ENCODE peak calls at places on chromosomes 2 and 18, in four cellular contexts. Q is vagina, L is esophagus muscularis mucosa, F is cardiac muscle cell. G is an unnamed sample.

GRCh38 chr2:15177103-15177502 is 384.0 kb downstream of the NBAS start:
- DNase-seq in Q (peak), L (no peak), F (peak), G (peak)

GRCh38 chr2:3175568-3175955 is 202.1 kb downstream of the EIPR1 start:
- DNase-seq in Q (no peak), L (no peak), F (no peak), G (no peak)

GRCh38 chr2:10185046-10185445 is 62.5 kb downstream of the RRM2 start:
- DNase-seq in Q (no peak), L (no peak), F (peak), G (no peak)

GRCh38 chr2:206442854-206443734 is at the start of gene ADAM23:
- DNase-seq in Q (no peak), L (no peak), F (peak), G (no peak)

GRCh38 chr2:11320698-11321492 is 23.5 kb downstream of the ROCK2 start:
- DNase-seq in Q (no peak), L (no peak), F (no peak), G (no peak)

GRCh38 chr2:26237868-26238267 is 6.6 kb downstream of the HADHA start:
- DNase-seq in Q (no peak), L (no peak), F (no peak), G (no peak)

GRCh38 chr2:25570161-25570840 is 103.1 kb downstream of the DTNB start:
- DNase-seq in Q (no peak), L (no peak), F (peak), G (no peak)

GRCh38 chr18:46466236-46467160 is 190.5 kb downstream of the LOXHD1 start:
- DNase-seq in Q (no peak), L (no peak), F (no peak), G (no peak)

GRCh38 chr2:105652014-105652796 is 92.5 kb upstream of the NCK2 start:
- DNase-seq in Q (peak), L (peak), F (no peak), G (no peak)

GRCh38 chr2:223837290-223838061 is at the start of gene AP1S3:
- DNase-seq in Q (no peak), L (no peak), F (peak), G (peak)

GRCh38 chr2:237602409-237602808 is 11.9 kb upstream of the RAB17 start:
- DNase-seq in Q (no peak), L (no peak), F (no peak), G (no peak)
- TF ChIP-seq CTCF in Q (no peak), L (no peak), F (no peak), G (no peak)

DNA sequence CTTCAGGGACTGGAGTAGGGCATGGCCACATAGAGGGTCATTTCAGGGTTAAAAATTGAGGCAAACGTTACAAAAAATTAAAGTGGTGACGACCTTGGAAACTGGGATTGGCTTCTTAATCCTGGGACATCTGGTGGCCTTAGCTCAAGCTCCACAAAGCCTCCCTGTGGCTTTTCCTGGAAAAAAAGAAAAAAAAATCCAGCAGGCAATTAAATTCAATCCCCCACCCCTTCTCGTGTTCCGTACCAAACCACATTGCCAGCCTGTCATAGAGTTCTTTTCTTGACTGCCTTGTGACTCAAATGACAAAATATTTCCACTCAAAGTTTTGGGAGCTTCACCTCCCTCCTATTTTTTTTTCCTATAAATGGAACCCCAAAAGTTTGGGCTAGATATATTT is 195.6 kb downstream of the HRH4 start:
- DNase-seq in Q (no peak), L (no peak), F (no peak), G (no peak)
- H3K27ac ChIP-seq in Q (peak), L (no peak), F (no peak), G (no peak)

DNA sequence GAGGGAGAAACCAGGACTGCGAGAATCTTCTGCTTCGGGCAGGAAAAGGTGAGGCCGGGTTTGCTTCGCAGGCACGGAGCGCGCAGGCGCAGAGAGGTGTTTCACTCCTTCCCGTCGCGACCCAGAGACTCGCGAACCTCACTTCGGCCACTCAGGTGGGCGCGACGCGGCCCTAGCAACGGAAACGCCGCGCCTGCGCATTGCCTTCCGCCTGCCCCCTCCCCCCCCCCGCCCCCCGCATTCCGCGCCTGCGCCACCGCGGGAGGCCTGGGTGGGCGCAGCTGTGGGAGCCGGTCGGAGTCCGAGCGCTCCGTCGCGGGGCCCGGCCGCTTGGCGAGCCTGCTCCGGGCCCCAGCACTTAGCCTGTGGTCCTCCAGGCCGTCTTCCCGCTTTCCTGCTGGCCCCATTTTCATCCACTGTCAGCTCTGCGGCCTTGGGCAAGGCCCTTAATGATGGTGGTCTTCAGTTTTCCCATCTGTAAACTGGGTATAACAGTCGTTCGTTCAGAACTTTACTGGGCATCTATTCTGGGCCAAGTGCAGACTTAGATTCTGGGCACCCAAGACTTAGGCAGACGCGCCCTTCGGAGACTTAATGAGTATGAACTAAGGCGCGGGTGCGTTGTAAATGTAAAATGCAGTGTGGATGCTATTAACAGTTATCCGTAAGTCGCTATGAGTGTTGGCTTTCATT is 62.1 kb upstream of the ACKR3 start:
- DNase-seq in Q (no peak), L (peak), F (peak), G (peak)
- H3K4me3 ChIP-seq in Q (peak), L (peak), F (peak), G (peak)

GRCh38 chr2:125471963-125472362 is 1184.0 kb upstream of the GYPC start:
- DNase-seq in Q (no peak), L (no peak), F (peak), G (no peak)
- TF ChIP-seq CTCF in Q (no peak), L (no peak), F (peak), G (no peak)

DNA sequence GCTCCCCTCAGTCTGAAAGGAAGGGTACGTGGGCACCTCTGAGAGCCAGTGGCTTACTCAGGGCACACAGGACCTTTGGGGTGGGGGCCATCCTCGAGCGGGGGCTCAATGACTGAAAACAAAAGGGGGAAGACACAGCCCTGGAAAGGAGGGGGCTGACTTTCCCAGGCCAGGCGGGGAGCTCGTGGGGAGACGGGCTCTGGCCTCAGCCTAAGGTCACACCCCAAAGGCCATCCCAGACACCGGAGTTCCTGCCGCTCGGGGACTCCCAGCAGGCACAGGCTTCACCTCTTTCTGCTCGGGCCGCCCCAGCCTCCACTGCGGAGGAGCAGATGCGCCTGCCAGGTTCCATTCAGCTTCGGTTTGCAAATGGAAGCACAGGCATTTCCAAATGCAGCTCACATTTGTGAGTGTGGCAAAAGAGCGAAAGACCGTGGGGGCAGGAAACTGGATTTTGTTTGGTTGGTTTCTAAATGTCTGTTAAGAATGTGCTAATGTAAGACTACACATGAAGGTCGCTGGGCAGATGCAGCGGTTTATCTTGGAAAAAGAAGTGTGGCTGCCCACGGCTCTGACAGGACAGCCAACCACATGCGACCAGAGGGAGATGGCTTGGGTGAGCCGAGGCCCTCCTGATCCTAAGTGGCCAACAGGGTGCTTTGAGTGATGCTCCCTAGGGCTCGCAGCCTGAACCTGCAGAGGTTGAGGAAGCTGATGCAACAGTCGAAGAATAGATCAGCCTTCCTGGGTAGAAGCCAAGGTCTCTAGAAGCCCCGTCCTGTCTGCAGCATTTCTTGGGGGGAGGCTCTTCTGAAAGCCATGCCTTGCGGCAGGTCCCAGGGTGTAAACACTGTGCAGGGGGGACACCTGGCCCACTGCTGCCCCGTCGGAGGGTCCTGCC is 136.6 kb downstream of the HDAC4 start:
- DNase-seq in Q (peak), L (no peak), F (peak), G (no peak)
- H3K27ac ChIP-seq in Q (peak), L (peak), F (peak), G (peak)

DNA sequence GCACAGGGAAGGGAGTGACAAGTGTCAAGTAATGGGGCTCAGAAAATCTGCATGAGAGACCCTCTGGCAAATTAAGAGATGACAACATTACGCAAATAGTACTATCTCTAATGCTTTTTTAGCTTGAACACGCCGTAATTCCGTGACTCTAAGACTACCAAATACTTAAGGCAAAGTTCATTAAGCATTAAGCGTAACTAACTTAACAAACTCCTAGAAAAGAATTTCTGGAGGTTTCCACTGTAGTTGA is 1.2 kb downstream of the APOB start:
- DNase-seq in Q (no peak), L (no peak), F (no peak), G (no peak)
- H3K4me3 ChIP-seq in Q (no peak), L (no peak), F (no peak), G (no peak)

GRCh38 chr2:238259085-238260020 is 19.5 kb upstream of the HES6 start:
- DNase-seq in Q (no peak), L (no peak), F (no peak), G (no peak)
- TF ChIP-seq CTCF in Q (no peak), L (no peak), F (peak), G (no peak)

DNA sequence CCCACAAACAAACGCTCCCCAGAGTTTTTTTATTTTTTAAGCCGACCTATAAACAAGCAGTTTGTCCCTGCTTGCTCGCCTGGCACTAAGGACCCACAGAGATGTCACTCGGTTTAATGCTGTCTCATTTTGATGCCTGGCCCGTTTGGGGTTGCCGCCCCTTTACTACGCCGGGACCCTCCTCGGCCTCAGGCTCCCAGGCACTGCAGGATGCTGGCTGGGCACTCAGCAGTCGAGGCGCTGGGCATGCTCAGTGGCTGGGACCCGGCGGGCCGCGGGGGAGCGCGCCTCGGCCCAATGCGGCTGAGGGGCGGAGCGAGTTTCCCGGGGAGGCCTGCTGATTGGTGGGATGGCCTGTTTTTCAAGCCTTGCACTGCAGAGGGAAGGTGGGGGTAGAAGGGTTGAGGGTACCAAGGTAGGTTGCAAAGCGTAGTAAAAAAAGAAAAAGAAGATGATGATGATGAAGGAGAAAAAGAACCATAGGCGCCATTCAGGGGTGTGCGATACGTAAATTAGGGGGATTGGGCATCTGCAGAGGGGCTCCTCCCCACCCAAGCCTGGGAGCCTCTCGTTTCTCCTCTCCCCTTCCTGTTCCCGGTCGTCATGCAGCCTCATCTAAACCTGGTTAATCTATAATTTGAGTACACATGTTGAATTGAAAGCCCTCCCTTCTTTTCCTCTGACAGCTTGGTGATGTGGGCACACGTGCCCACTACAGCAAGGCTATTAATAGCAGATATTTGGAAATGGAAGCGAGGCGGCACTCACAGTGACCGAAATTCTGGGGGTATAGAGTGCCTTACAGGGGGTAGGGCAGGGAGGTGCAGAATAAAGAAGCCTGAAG is 1.5 kb upstream of the IRS1 start:
- DNase-seq in Q (peak), L (no peak), F (peak), G (peak)
- H3K27ac ChIP-seq in Q (peak), L (peak), F (no peak), G (no peak)